ENCODE peak calls at places on chromosomes 1 and 21, in seven cellular contexts. L is hepatocyte, X is foreskin fibroblast, Y is HFF-Myc, D is progenitor cell of endocrine pancreas, O is mammary epithelial cell, N is MCF 10A. B is an unnamed sample.

GRCh38 chr1:67687649-67688048 is 2.6 kb downstream of the GADD45A start:
- DNase-seq in X (peak; percentile 72), L (no peak), Y (no peak), D (no peak), O (peak; percentile 34), N (peak; percentile 62), B (no peak)

GRCh38 chr1:160376525-160377131 is 9.8 kb downstream of the NHLH1 start:
- DNase-seq in D (no peak), Y (peak; percentile 39), L (peak; percentile 74), O (peak; percentile 46), X (peak; percentile 47), N (peak; percentile 81), B (peak; percentile 73)

GRCh38 chr1:45880930-45881329 is 77.5 kb downstream of the MAST2 start:
- DNase-seq in O (no peak), L (no peak), N (no peak), Y (no peak), X (no peak), D (no peak), B (no peak)

GRCh38 chr21:40846566-40847411 is at the start of gene DSCAM:
- DNase-seq in O (peak; percentile 50), D (peak; percentile 34), Y (no peak), L (peak; percentile 42), X (no peak), N (no peak), B (no peak)

GRCh38 chr1:159441360-159441759 is 1.8 kb downstream of the OR10J1 start:
- DNase-seq in D (no peak), O (no peak), N (no peak), X (no peak), L (no peak), Y (no peak), B (no peak)

GRCh38 chr21:15441060-15441493 is 288.7 kb upstream of the USP25 start:
- DNase-seq in D (no peak), L (no peak), X (no peak), Y (no peak), N (no peak), O (no peak), B (no peak)

GRCh38 chr1:162253790-162254189 is 122.9 kb downstream of the SPATA46 start:
- DNase-seq in O (no peak), X (no peak), Y (no peak), L (no peak), D (no peak), N (no peak), B (no peak)

GRCh38 chr1:150720703-150721102 is at the start of gene HORMAD1:
- DNase-seq in L (no peak), D (no peak), X (no peak), Y (no peak), N (no peak), O (no peak), B (no peak)

GRCh38 chr1:151611288-151611790 is 511 bp upstream of the SNX27 start:
- DNase-seq in X (peak; percentile 46), D (no peak), O (peak; percentile 53), Y (no peak), N (peak; percentile 68), L (peak; percentile 85), B (no peak)

GRCh38 chr21:45766501-45766900 is 123.0 kb downstream of the PCBP3 start:
- DNase-seq in D (no peak), L (no peak), Y (no peak), O (no peak), X (no peak), N (no peak), B (no peak)

GRCh38 chr1:113870778-113871177 is 734 bp downstream of the PTPN22 start:
- DNase-seq in O (no peak), Y (no peak), L (no peak), X (no peak), N (no peak), D (no peak), B (no peak)

GRCh38 chr1:221781102-221781744 is 39.3 kb upstream of the DUSP10 start:
- DNase-seq in Y (no peak), D (no peak), N (no peak), O (no peak), L (no peak), X (no peak), B (no peak)

GRCh38 chr21:46124926-46125845 is 27.3 kb downstream of the COL6A2 start:
- DNase-seq in D (peak; percentile 8), X (no peak), N (no peak), O (no peak), L (no peak), Y (no peak), B (no peak)

GRCh38 chr1:164625004-164625617 is 66.1 kb downstream of the PBX1 start:
- DNase-seq in N (no peak), Y (no peak), X (no peak), O (no peak), L (no peak), D (no peak), B (no peak)
- TF ChIP-seq CTCF in N (peak; percentile 50), Y (peak; percentile 39), X (peak; percentile 28), O (peak; percentile 36), L (peak; percentile 21), D (peak; percentile 55), B (no peak)

GRCh38 chr1:10152709-10153284 is 57.6 kb upstream of the KIF1B start:
- DNase-seq in Y (no peak), X (peak; percentile 10), O (peak; percentile 40), L (peak; percentile 37), N (peak; percentile 61), D (no peak), B (peak; percentile 54)
- TF ChIP-seq CTCF in Y (peak; percentile 67), X (peak; percentile 72), O (peak; percentile 71), L (peak; percentile 46), N (peak; percentile 64), D (peak; percentile 54), B (peak; percentile 57)

GRCh38 chr1:178093958-178094751 is at the start of gene RASAL2:
- DNase-seq in L (peak; percentile 87), D (peak; percentile 64), Y (no peak), O (peak; percentile 67), N (peak; percentile 75), X (peak; percentile 67), B (peak; percentile 64)

GRCh38 chr1:178094752-178095645 is 1.1 kb downstream of the RASAL2 start:
- DNase-seq in D (no peak), X (peak; percentile 12), N (peak; percentile 51), O (peak; percentile 76), Y (no peak), L (no peak), B (no peak)

GRCh38 chr1:178091986-178092745 is 1.7 kb upstream of the RASAL2 start:
- DNase-seq in O (peak; percentile 54), X (peak; percentile 16), D (no peak), L (no peak), N (no peak), Y (no peak), B (no peak)

GRCh38 chr1:178096421-178096820 is 2.5 kb downstream of the RASAL2 start:
- DNase-seq in X (no peak), D (no peak), O (no peak), Y (no peak), L (no peak), N (no peak), B (no peak)

DNA sequence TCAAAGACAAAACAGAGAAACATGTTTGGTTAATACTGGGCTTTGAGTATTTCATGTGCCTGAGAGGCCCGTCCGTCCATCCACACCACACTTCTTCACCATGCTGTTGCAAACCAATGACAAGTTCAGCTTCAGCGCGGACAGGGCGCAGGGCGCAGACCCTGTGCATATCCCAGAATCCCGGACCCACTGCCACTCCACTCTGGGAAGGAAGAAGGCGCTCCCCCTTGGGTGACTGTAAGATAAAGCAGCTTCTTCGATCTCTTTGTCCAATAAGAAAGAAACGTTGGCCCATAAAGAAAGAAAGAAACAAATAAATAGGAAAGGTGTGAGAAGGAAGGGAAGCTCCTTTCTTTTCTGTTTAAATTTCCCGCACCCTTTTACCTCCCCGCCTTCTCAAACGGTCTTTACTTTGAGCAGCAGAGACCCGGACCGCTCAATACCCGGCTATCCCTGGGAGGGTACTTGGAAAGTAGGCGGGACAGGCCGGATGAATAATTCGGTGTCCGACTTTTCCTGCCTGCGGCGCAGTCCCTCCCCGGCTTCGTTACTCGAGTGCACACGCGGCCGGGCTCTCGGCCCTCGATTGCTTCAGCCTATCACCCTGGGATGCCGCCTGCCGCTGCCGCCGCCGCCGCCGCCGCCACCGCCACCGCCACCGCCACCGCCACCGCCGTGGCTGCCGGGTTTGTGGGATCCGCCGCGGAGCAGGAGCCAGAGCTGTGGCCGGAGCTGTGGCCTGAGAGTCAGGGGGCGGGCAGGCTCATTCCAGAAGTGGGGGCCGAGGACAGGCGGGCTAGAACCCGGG is 550 bp upstream of the RASAL2 start:
- DNase-seq in L (peak; percentile 97), O (peak; percentile 95), N (peak; percentile 98), Y (peak; percentile 83), D (peak; percentile 85), X (peak; percentile 96), B (peak; percentile 93)
- TF ChIP-seq CTCF in L (peak; percentile 6), O (no peak), N (peak; percentile 7), Y (no peak), D (peak; percentile 10), X (peak; percentile 3), B (no peak)

DNA sequence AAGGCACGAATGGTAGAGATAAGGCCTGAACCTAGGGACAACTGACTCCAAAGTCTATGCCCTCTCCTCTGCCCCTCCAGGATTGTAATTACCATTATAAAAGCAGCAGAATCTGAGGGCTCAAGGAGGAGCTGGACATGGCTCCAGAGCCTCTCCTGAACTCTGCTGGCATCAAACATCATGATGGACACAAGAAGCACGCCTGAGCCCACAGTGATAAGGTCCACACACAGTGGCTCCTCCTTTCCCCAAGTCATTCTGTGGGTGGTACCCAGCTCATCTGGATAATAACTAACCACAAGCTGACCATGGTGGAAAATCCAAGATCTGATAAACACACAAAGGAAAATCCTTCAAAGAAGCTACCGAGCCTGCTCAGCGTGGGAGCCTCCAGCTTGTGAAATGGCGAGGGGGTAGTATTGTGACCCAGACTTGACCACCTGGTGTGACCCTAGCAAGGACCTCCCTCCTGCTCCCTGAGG is 85.2 kb downstream of the HIVEP3 start:
- DNase-seq in D (no peak), X (no peak), Y (no peak), L (no peak), N (no peak), O (no peak), B (no peak)
- TF ChIP-seq CTCF in D (no peak), X (no peak), Y (no peak), L (no peak), N (no peak), O (no peak), B (no peak)